ENCODE peak calls at places on chromosomes 4 and X, in four cellular contexts. B is A172, Q is cerebellum, Y is aorta. K is an unnamed sample.

GRCh38 chr4:173478884-173479283 is 51.1 kb downstream of the HAND2 start:
- DNase-seq in B (no peak), Q (no peak), Y (no peak), K (no peak)

GRCh38 chrX:11244641-11245040 is 48.6 kb upstream of the AMELX start:
- DNase-seq in B (no peak), Q (no peak), Y (no peak), K (no peak)

GRCh38 chr4:3256230-3257124 is 7.5 kb downstream of the MSANTD1 start:
- DNase-seq in B (no peak), Q (no peak), Y (peak; percentile 32), K (peak; percentile 60)

GRCh38 chr4:76504613-76505465 is 69.8 kb downstream of the SHROOM3 start:
- DNase-seq in B (peak; percentile 16), Q (peak; percentile 37), Y (no peak), K (no peak)

GRCh38 chr4:22482250-22483127 is 33.4 kb downstream of the ADGRA3 start:
- DNase-seq in B (no peak), Q (no peak), Y (no peak), K (no peak)

GRCh38 chrX:35919536-35920309 is at the start of gene CFAP47:
- DNase-seq in B (peak; percentile 37), Q (no peak), Y (no peak), K (peak; percentile 69)

GRCh38 chr4:123699823-123700822 is 303.5 kb downstream of the SPRY1 start:
- DNase-seq in B (peak; percentile 62), Q (no peak), Y (no peak), K (no peak)

GRCh38 chr4:23888421-23889319 is 1.2 kb downstream of the PPARGC1A start:
- DNase-seq in B (peak; percentile 23), Q (peak; percentile 23), Y (no peak), K (no peak)

GRCh38 chr4:71011451-71011850 is 18.0 kb downstream of the DCK start:
- DNase-seq in B (no peak), Q (no peak), Y (no peak), K (no peak)

GRCh38 chrX:38375888-38376287 is 23.5 kb downstream of the OTC start:
- DNase-seq in B (peak; percentile 1), Q (no peak), Y (no peak), K (no peak)

GRCh38 chr4:107213880-107214279 is 177.8 kb upstream of the DKK2 start:
- DNase-seq in B (no peak), Q (no peak), Y (no peak), K (no peak)

GRCh38 chr4:143721317-143721716 is 20.8 kb upstream of the FREM3 start:
- DNase-seq in B (peak; percentile 4), Q (no peak), Y (no peak), K (no peak)

GRCh38 chrX:70168238-70169188 is 8.8 kb upstream of the DGAT2L6 start:
- DNase-seq in B (peak; percentile 62), Q (no peak), Y (no peak), K (no peak)